ENCODE peak calls at places on chromosomes 2 and 18, in seven cellular contexts. G, Z, W, L, B, P and U are unnamed samples.

GRCh38 chr2:128686498-128686861 is 367.8 kb upstream of the HS6ST1 start:
- DNase-seq in G (no peak), Z (no peak), W (no peak), L (no peak), B (no peak), P (peak), U (no peak)

GRCh38 chr2:137964066-137964858 is at the start of gene HNMT:
- DNase-seq in G (peak), Z (peak), W (no peak), L (no peak), B (no peak), P (peak), U (peak)

GRCh38 chr2:205759732-205760516 is 77.6 kb downstream of the NRP2 start:
- DNase-seq in G (no peak), Z (no peak), W (no peak), L (no peak), B (no peak), P (no peak), U (no peak)

GRCh38 chr2:169080250-169081035 is 11.1 kb downstream of the DHRS9 start:
- DNase-seq in G (no peak), Z (no peak), W (no peak), L (no peak), B (no peak), P (peak), U (no peak)

GRCh38 chr2:36706451-36706850 is 9.9 kb downstream of the VIT start:
- DNase-seq in G (no peak), Z (peak), W (no peak), L (no peak), B (no peak), P (no peak), U (no peak)

GRCh38 chr2:71948781-71949536 is 198.7 kb downstream of the CYP26B1 start:
- DNase-seq in G (no peak), Z (peak), W (no peak), L (no peak), B (no peak), P (no peak), U (no peak)

GRCh38 chr18:22670914-22671313 is 253.2 kb upstream of the CTAGE1 start:
- DNase-seq in G (no peak), Z (no peak), W (no peak), L (no peak), B (no peak), P (no peak), U (no peak)

GRCh38 chr2:45287040-45287439 is 277.8 kb upstream of the SIX2 start:
- DNase-seq in G (no peak), Z (no peak), W (no peak), L (no peak), B (no peak), P (no peak), U (no peak)